ENCODE peak calls at places on chromosome 10, in five cellular contexts. W, I, E, M and N are unnamed samples.
A peak's percentile ranks its signal among the peaks of the same experiment; 100 is the strongest.

GRCh38 chr10:115958043-115958442 is 315.0 kb downstream of the GFRA1 start:
- DNase-seq in W (no peak), I (no peak), E (no peak), M (no peak), N (no peak)

GRCh38 chr10:6542999-6543430 is 37.1 kb downstream of the PRKCQ start:
- DNase-seq in W (peak; percentile 2), I (no peak), E (peak; percentile 77), M (no peak), N (no peak)

GRCh38 chr10:75074711-75075445 is 36.6 kb upstream of the SAMD8 start:
- DNase-seq in W (no peak), I (no peak), E (no peak), M (no peak), N (no peak)

GRCh38 chr10:72730462-72730861 is 38.5 kb downstream of the MCU start:
- DNase-seq in W (no peak), I (no peak), E (no peak), M (no peak), N (no peak)

GRCh38 chr10:78925800-78926319 is 142.9 kb upstream of the ZMIZ1 start:
- DNase-seq in W (no peak), I (no peak), E (no peak), M (no peak), N (no peak)

GRCh38 chr10:510415-510881 is 179.0 kb downstream of the DIP2C start:
- DNase-seq in W (no peak), I (no peak), E (no peak), M (no peak), N (no peak)

GRCh38 chr10:3636356-3637181 is 148.4 kb downstream of the KLF6 start:
- DNase-seq in W (no peak), I (no peak), E (no peak), M (no peak), N (no peak)

GRCh38 chr10:96850825-96851224 is 18.7 kb downstream of the LCOR start:
- DNase-seq in W (no peak), I (no peak), E (no peak), M (no peak), N (no peak)

GRCh38 chr10:18523858-18524257 is 127.5 kb downstream of the NSUN6 start:
- DNase-seq in W (no peak), I (no peak), E (no peak), M (no peak), N (no peak)

GRCh38 chr10:119006451-119007210 is 22.9 kb upstream of the NANOS1 start:
- DNase-seq in W (peak; percentile 69), I (peak; percentile 85), E (no peak), M (peak; percentile 42), N (no peak)

GRCh38 chr10:4399571-4399970 is 426.4 kb upstream of the AKR1E2 start:
- DNase-seq in W (no peak), I (no peak), E (no peak), M (no peak), N (no peak)

GRCh38 chr10:73731588-73732375 is 12.4 kb upstream of the SEC24C start:
- DNase-seq in W (no peak), I (no peak), E (no peak), M (no peak), N (no peak)

GRCh38 chr10:60293797-60294196 is 95.9 kb downstream of the ANK3 start:
- DNase-seq in W (no peak), I (no peak), E (no peak), M (no peak), N (no peak)

GRCh38 chr10:123044391-123044790 is 35.6 kb downstream of the ACADSB start:
- DNase-seq in W (no peak), I (no peak), E (no peak), M (no peak), N (no peak)

GRCh38 chr10:12586724-12587123 is 237.4 kb downstream of the CAMK1D start:
- DNase-seq in W (no peak), I (no peak), E (no peak), M (no peak), N (no peak)

GRCh38 chr10:84008878-84009277 is 130.4 kb upstream of the GHITM start:
- DNase-seq in W (no peak), I (no peak), E (no peak), M (peak; percentile 46), N (no peak)

GRCh38 chr10:129642427-129642826 is 175.4 kb downstream of the MGMT start:
- DNase-seq in W (peak; percentile 91), I (no peak), E (no peak), M (no peak), N (no peak)

GRCh38 chr10:100978896-100979185 is 8.5 kb downstream of the MRPL43 start:
- DNase-seq in W (no peak), I (no peak), E (no peak), M (no peak), N (no peak)

GRCh38 chr10:66746711-66747110 is 179.1 kb upstream of the LRRTM3 start:
- DNase-seq in W (no peak), I (no peak), E (no peak), M (no peak), N (no peak)

GRCh38 chr10:58143944-58144343 is 123.8 kb downstream of the IPMK start:
- DNase-seq in W (no peak), I (no peak), E (no peak), M (no peak), N (no peak)

GRCh38 chr10:107727762-107728317 is 563.3 kb upstream of the SORCS1 start:
- DNase-seq in W (no peak), I (no peak), E (no peak), M (peak; percentile 38), N (no peak)

GRCh38 chr10:48703776-48704555 is 19.3 kb downstream of the WDFY4 start:
- DNase-seq in W (no peak), I (no peak), E (no peak), M (no peak), N (no peak)

GRCh38 chr10:127977368-127978009 is 70.6 kb downstream of the PTPRE start:
- DNase-seq in W (no peak), I (peak; percentile 70), E (peak; percentile 25), M (peak; percentile 49), N (no peak)

DNA sequence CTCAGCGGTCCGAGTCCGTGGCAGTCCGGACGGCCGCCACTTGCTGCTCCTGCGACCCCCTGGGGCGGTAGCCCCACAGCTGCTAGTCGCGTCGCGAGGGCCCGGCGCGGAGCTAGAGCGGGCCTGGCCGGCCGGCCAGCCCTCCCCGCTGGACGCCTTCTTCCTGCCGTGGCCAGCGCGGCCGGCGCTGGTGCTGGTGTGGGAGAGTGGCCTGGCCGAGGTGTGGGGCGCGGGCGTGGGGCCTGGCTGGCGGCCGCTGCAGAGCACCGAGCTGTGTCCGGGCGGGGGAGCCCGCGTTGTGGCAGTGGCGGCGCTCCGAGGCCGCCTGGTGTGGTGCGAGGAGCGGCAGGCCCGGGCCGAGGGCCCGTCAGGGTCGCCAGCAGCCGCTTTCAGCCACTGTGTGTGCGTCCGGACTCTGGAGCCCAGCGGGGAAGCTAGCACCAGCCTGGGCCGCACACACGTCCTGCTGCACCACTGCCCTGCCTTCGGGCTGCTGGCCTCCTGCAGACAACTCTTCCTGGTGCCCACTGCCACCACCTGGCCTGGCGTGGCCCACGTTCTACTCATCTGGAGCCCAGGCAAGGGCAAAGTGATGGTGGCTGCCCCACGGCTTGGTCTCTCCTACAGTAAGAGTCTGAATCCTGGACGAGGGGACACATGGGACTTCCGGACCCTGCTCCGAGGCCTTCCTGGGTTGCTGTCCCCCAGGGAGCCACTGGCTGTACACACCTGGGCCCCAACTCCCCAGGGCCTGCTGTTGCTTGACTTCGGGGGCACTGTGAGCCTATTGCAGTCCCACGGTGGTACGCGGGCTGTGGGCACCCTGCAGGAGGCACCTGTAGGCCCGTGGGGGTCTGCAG is 642 bp downstream of the HPS6 start:
- DNase-seq in W (no peak), I (peak; percentile 20), E (peak; percentile 52), M (peak; percentile 26), N (peak; percentile 32)
- TF ChIP-seq CTCF in W (peak; percentile 40), I (no peak), E (no peak), M (no peak), N (no peak)

DNA sequence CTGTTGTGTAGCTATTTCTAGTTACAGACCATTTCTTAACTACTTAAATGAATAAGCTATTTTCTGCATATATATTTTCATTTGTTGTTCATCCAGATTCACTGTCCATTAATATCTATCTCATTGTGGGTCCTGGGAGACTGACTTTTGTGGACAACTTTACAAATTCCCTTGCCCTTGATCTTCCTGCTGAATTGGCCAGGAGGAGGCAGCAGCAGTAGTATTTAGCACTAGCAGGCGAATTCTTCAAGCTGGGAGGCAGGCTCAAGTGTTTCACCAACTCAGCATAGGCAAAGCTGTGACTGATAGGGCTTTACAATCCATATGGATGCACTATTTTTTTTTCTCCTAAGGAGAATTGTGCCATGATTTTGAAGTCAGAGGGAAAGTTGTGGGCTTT is 461.0 kb upstream of the NRG3 start:
- DNase-seq in W (no peak), I (no peak), E (no peak), M (no peak), N (no peak)
- TF ChIP-seq CTCF in W (no peak), I (no peak), E (no peak), M (no peak), N (no peak)

GRCh38 chr10:131729938-131730660 is 170.7 kb upstream of the PPP2R2D start:
- DNase-seq in W (no peak), I (no peak), E (peak; percentile 36), M (peak; percentile 4), N (no peak)
- TF ChIP-seq CTCF in W (no peak), I (no peak), E (no peak), M (no peak), N (no peak)

DNA sequence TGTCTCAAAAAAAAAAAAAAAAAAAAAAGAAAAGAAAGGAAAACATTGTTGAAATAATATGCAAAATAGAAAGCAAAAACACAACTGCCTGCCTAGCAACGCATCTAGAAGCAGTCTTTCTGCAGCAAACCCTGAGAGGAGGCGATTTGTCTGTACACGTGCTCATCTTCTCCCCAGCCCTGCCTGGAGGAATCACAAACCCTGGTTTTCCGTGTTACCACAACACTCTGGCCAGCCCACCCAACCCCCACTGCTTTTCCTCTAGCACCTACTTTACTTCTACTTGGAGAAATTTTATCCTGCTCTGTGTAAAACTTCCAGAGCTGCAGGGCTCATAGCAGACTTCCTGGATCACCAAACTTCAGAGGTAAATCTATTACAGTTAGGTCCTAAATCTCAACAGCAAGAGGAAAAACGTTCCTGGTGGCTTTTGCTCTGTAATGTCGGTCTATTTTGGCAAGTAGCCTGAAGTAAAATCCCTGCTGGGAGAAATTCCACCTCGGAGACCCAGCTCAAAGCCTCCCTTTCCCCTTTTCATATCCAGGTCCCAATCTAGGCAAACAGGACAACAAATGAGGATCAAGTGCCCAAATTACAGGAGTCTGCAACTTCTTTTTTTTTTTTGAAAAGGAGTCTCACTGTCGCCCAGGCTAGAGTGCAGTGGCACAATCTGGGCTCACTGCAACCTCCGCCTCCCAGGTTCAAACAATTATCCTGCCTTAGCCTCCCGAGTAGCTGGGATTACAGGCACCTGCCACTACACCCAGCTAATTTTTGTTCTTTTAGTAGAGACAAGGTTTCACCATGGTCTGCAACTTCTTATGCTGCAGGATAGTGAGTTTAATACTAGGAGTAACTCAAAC is 91.6 kb downstream of the DNMBP start:
- DNase-seq in W (no peak), I (no peak), E (no peak), M (peak; percentile 65), N (no peak)
- TF ChIP-seq CTCF in W (no peak), I (no peak), E (no peak), M (no peak), N (no peak)

DNA sequence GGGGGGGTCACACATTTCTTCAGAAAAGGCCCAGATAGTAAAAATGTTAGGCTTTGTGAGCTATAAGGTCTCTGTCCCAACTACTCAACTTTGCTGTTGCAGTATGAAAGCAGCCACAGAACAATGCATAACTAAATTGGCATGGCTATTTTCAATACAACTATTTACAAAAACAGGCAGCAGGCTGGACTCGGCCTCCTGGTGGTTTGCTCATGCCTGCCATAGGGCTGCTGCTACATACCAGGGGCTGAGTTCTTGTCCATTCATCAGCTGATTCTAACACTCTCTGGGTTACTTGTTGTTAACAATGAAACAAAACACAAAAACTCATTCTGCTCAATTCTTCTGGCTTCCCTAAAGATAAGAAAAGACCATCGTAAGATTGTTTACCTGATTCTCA is 109.4 kb upstream of the ADAM12 start:
- DNase-seq in W (no peak), I (no peak), E (no peak), M (no peak), N (no peak)
- TF ChIP-seq CTCF in W (no peak), I (no peak), E (no peak), M (no peak), N (no peak)